ENCODE peak calls at places on chromosomes 4 and X, in ten cellular contexts. One of them, this sample, is unnamed.

GRCh38 chrX:110569506-110569905 is 210.9 kb downstream of the RTL9 start:
- DNase-seq in heart left ventricle: no peak
- DNase-seq in cardiac fibroblast: peak
- DNase-seq in astrocyte of the spinal cord: peak
- DNase-seq in stimulated activated CD8-positive, alpha-beta memory T cell treated with anti-CD3 and anti-CD28 coated beads, Interleukin-2, amount 100 ng/mL, for 1 hour: no peak
- DNase-seq in right lobe of liver: no peak
- DNase-seq in T-helper 17 cell: no peak
- DNase-seq in HFFc6: peak
- DNase-seq in AG09319: no peak
- DNase-seq in M059J: peak
- DNase-seq in this sample: no peak

GRCh38 chrX:144333429-144333828 is 449.6 kb downstream of the UBE2NL start:
- DNase-seq in AG09319: no peak
- DNase-seq in HFFc6: no peak
- DNase-seq in T-helper 17 cell: no peak
- DNase-seq in astrocyte of the spinal cord: no peak
- DNase-seq in heart left ventricle: no peak
- DNase-seq in cardiac fibroblast: no peak
- DNase-seq in right lobe of liver: no peak
- DNase-seq in stimulated activated CD8-positive, alpha-beta memory T cell treated with anti-CD3 and anti-CD28 coated beads, Interleukin-2, amount 100 ng/mL, for 1 hour: no peak
- DNase-seq in M059J: no peak
- DNase-seq in this sample: no peak

GRCh38 chr4:37383579-37384229 is 139.2 kb downstream of the NWD2 start:
- DNase-seq in HFFc6: peak
- DNase-seq in right lobe of liver: no peak
- DNase-seq in astrocyte of the spinal cord: peak
- DNase-seq in AG09319: no peak
- DNase-seq in T-helper 17 cell: no peak
- DNase-seq in cardiac fibroblast: peak
- DNase-seq in stimulated activated CD8-positive, alpha-beta memory T cell treated with anti-CD3 and anti-CD28 coated beads, Interleukin-2, amount 100 ng/mL, for 1 hour: no peak
- DNase-seq in M059J: peak
- DNase-seq in heart left ventricle: no peak
- DNase-seq in this sample: peak

GRCh38 chrX:69312141-69312670 is 147.0 kb upstream of the PJA1 start:
- DNase-seq in HFFc6: no peak
- DNase-seq in M059J: no peak
- DNase-seq in T-helper 17 cell: no peak
- DNase-seq in right lobe of liver: no peak
- DNase-seq in AG09319: no peak
- DNase-seq in heart left ventricle: no peak
- DNase-seq in stimulated activated CD8-positive, alpha-beta memory T cell treated with anti-CD3 and anti-CD28 coated beads, Interleukin-2, amount 100 ng/mL, for 1 hour: no peak
- DNase-seq in cardiac fibroblast: no peak
- DNase-seq in astrocyte of the spinal cord: no peak
- DNase-seq in this sample: no peak

GRCh38 chr4:84644087-84644486 is 61.2 kb downstream of the CDS1 start:
- DNase-seq in M059J: no peak
- DNase-seq in T-helper 17 cell: no peak
- DNase-seq in cardiac fibroblast: no peak
- DNase-seq in AG09319: no peak
- DNase-seq in astrocyte of the spinal cord: no peak
- DNase-seq in right lobe of liver: no peak
- DNase-seq in stimulated activated CD8-positive, alpha-beta memory T cell treated with anti-CD3 and anti-CD28 coated beads, Interleukin-2, amount 100 ng/mL, for 1 hour: no peak
- DNase-seq in HFFc6: no peak
- DNase-seq in heart left ventricle: no peak
- DNase-seq in this sample: no peak

GRCh38 chrX:129980540-129981206 is 1.8 kb upstream of the BCORL1 start:
- DNase-seq in M059J: peak
- DNase-seq in AG09319: no peak
- DNase-seq in stimulated activated CD8-positive, alpha-beta memory T cell treated with anti-CD3 and anti-CD28 coated beads, Interleukin-2, amount 100 ng/mL, for 1 hour: no peak
- DNase-seq in T-helper 17 cell: no peak
- DNase-seq in cardiac fibroblast: no peak
- DNase-seq in heart left ventricle: peak
- DNase-seq in astrocyte of the spinal cord: no peak
- DNase-seq in right lobe of liver: peak
- DNase-seq in HFFc6: no peak
- DNase-seq in this sample: no peak

GRCh38 chrX:47568656-47569295 is 7.8 kb downstream of the ARAF start:
- DNase-seq in AG09319: no peak
- DNase-seq in cardiac fibroblast: no peak
- DNase-seq in HFFc6: no peak
- DNase-seq in right lobe of liver: no peak
- DNase-seq in stimulated activated CD8-positive, alpha-beta memory T cell treated with anti-CD3 and anti-CD28 coated beads, Interleukin-2, amount 100 ng/mL, for 1 hour: no peak
- DNase-seq in heart left ventricle: no peak
- DNase-seq in T-helper 17 cell: peak
- DNase-seq in astrocyte of the spinal cord: no peak
- DNase-seq in M059J: peak
- DNase-seq in this sample: no peak

GRCh38 chrX:8345473-8345872 is 119.2 kb upstream of the VCX3B start:
- DNase-seq in M059J: peak
- DNase-seq in HFFc6: no peak
- DNase-seq in stimulated activated CD8-positive, alpha-beta memory T cell treated with anti-CD3 and anti-CD28 coated beads, Interleukin-2, amount 100 ng/mL, for 1 hour: no peak
- DNase-seq in T-helper 17 cell: no peak
- DNase-seq in cardiac fibroblast: no peak
- DNase-seq in AG09319: no peak
- DNase-seq in heart left ventricle: no peak
- DNase-seq in astrocyte of the spinal cord: peak
- DNase-seq in right lobe of liver: no peak
- DNase-seq in this sample: no peak

GRCh38 chr4:185778307-185778706 is 33.7 kb downstream of the SORBS2 start:
- DNase-seq in HFFc6: no peak
- DNase-seq in T-helper 17 cell: no peak
- DNase-seq in AG09319: no peak
- DNase-seq in stimulated activated CD8-positive, alpha-beta memory T cell treated with anti-CD3 and anti-CD28 coated beads, Interleukin-2, amount 100 ng/mL, for 1 hour: no peak
- DNase-seq in right lobe of liver: no peak
- DNase-seq in astrocyte of the spinal cord: no peak
- DNase-seq in M059J: peak
- DNase-seq in cardiac fibroblast: no peak
- DNase-seq in heart left ventricle: no peak
- DNase-seq in this sample: no peak

GRCh38 chrX:154123241-154124219 is 20.5 kb upstream of the OPN1LW start:
- DNase-seq in heart left ventricle: peak
- DNase-seq in right lobe of liver: peak
- DNase-seq in HFFc6: no peak
- DNase-seq in stimulated activated CD8-positive, alpha-beta memory T cell treated with anti-CD3 and anti-CD28 coated beads, Interleukin-2, amount 100 ng/mL, for 1 hour: no peak
- DNase-seq in T-helper 17 cell: no peak
- DNase-seq in AG09319: no peak
- DNase-seq in astrocyte of the spinal cord: no peak
- DNase-seq in M059J: peak
- DNase-seq in cardiac fibroblast: no peak
- DNase-seq in this sample: no peak

GRCh38 chr4:24745172-24745895 is 50.0 kb upstream of the SOD3 start:
- DNase-seq in stimulated activated CD8-positive, alpha-beta memory T cell treated with anti-CD3 and anti-CD28 coated beads, Interleukin-2, amount 100 ng/mL, for 1 hour: no peak
- DNase-seq in astrocyte of the spinal cord: no peak
- DNase-seq in HFFc6: peak
- DNase-seq in AG09319: no peak
- DNase-seq in cardiac fibroblast: no peak
- DNase-seq in T-helper 17 cell: no peak
- DNase-seq in heart left ventricle: no peak
- DNase-seq in M059J: peak
- DNase-seq in right lobe of liver: no peak
- DNase-seq in this sample: no peak

GRCh38 chr4:78482281-78482680 is 69.3 kb upstream of the ANXA3 start:
- DNase-seq in HFFc6: peak
- DNase-seq in AG09319: no peak
- DNase-seq in right lobe of liver: no peak
- DNase-seq in M059J: peak
- DNase-seq in stimulated activated CD8-positive, alpha-beta memory T cell treated with anti-CD3 and anti-CD28 coated beads, Interleukin-2, amount 100 ng/mL, for 1 hour: no peak
- DNase-seq in T-helper 17 cell: no peak
- DNase-seq in cardiac fibroblast: no peak
- DNase-seq in astrocyte of the spinal cord: no peak
- DNase-seq in heart left ventricle: no peak
- DNase-seq in this sample: no peak

GRCh38 chr4:169070895-169071218 is 60.8 kb upstream of the CBR4 start:
- DNase-seq in HFFc6: no peak
- DNase-seq in cardiac fibroblast: peak
- DNase-seq in stimulated activated CD8-positive, alpha-beta memory T cell treated with anti-CD3 and anti-CD28 coated beads, Interleukin-2, amount 100 ng/mL, for 1 hour: no peak
- DNase-seq in right lobe of liver: peak
- DNase-seq in heart left ventricle: no peak
- DNase-seq in astrocyte of the spinal cord: no peak
- DNase-seq in M059J: peak
- DNase-seq in AG09319: no peak
- DNase-seq in T-helper 17 cell: no peak
- DNase-seq in this sample: peak

GRCh38 chrX:107482046-107482445 is 32.6 kb downstream of the FRMPD3 start:
- DNase-seq in HFFc6: no peak
- DNase-seq in stimulated activated CD8-positive, alpha-beta memory T cell treated with anti-CD3 and anti-CD28 coated beads, Interleukin-2, amount 100 ng/mL, for 1 hour: no peak
- DNase-seq in T-helper 17 cell: no peak
- DNase-seq in heart left ventricle: no peak
- DNase-seq in astrocyte of the spinal cord: no peak
- DNase-seq in right lobe of liver: no peak
- DNase-seq in cardiac fibroblast: no peak
- DNase-seq in AG09319: no peak
- DNase-seq in M059J: no peak
- DNase-seq in this sample: no peak

GRCh38 chrX:97685753-97686152 is 802.0 kb downstream of the RPA4 start:
- DNase-seq in heart left ventricle: no peak
- DNase-seq in astrocyte of the spinal cord: peak
- DNase-seq in stimulated activated CD8-positive, alpha-beta memory T cell treated with anti-CD3 and anti-CD28 coated beads, Interleukin-2, amount 100 ng/mL, for 1 hour: no peak
- DNase-seq in cardiac fibroblast: peak
- DNase-seq in right lobe of liver: peak
- DNase-seq in M059J: peak
- DNase-seq in AG09319: no peak
- DNase-seq in T-helper 17 cell: no peak
- DNase-seq in HFFc6: peak
- DNase-seq in this sample: peak

GRCh38 chr4:81466841-81467671 is 4.7 kb downstream of the RASGEF1B start:
- DNase-seq in right lobe of liver: no peak
- DNase-seq in AG09319: peak
- DNase-seq in M059J: peak
- DNase-seq in astrocyte of the spinal cord: peak
- DNase-seq in stimulated activated CD8-positive, alpha-beta memory T cell treated with anti-CD3 and anti-CD28 coated beads, Interleukin-2, amount 100 ng/mL, for 1 hour: peak
- DNase-seq in heart left ventricle: peak
- DNase-seq in cardiac fibroblast: peak
- DNase-seq in HFFc6: peak
- DNase-seq in T-helper 17 cell: peak
- DNase-seq in this sample: peak

GRCh38 chr4:173325007-173325736 is 9.0 kb downstream of the HMGB2 start:
- DNase-seq in right lobe of liver: no peak
- DNase-seq in astrocyte of the spinal cord: no peak
- DNase-seq in AG09319: no peak
- DNase-seq in stimulated activated CD8-positive, alpha-beta memory T cell treated with anti-CD3 and anti-CD28 coated beads, Interleukin-2, amount 100 ng/mL, for 1 hour: no peak
- DNase-seq in HFFc6: no peak
- DNase-seq in M059J: no peak
- DNase-seq in heart left ventricle: no peak
- DNase-seq in T-helper 17 cell: no peak
- DNase-seq in cardiac fibroblast: no peak
- DNase-seq in this sample: no peak

GRCh38 chrX:110162867-110163266 is 155.0 kb downstream of the AMMECR1 start:
- DNase-seq in T-helper 17 cell: no peak
- DNase-seq in M059J: no peak
- DNase-seq in heart left ventricle: no peak
- DNase-seq in astrocyte of the spinal cord: no peak
- DNase-seq in stimulated activated CD8-positive, alpha-beta memory T cell treated with anti-CD3 and anti-CD28 coated beads, Interleukin-2, amount 100 ng/mL, for 1 hour: no peak
- DNase-seq in right lobe of liver: no peak
- DNase-seq in HFFc6: no peak
- DNase-seq in cardiac fibroblast: no peak
- DNase-seq in AG09319: no peak
- DNase-seq in this sample: no peak

GRCh38 chrX:149898554-149898953 is 17.6 kb downstream of the MAGEA8 start:
- DNase-seq in heart left ventricle: no peak
- DNase-seq in stimulated activated CD8-positive, alpha-beta memory T cell treated with anti-CD3 and anti-CD28 coated beads, Interleukin-2, amount 100 ng/mL, for 1 hour: no peak
- DNase-seq in AG09319: no peak
- DNase-seq in astrocyte of the spinal cord: no peak
- DNase-seq in T-helper 17 cell: no peak
- DNase-seq in HFFc6: no peak
- DNase-seq in right lobe of liver: no peak
- DNase-seq in cardiac fibroblast: no peak
- DNase-seq in M059J: no peak
- DNase-seq in this sample: no peak

GRCh38 chr4:166421556-166422156 is 548.6 kb downstream of the TLL1 start:
- DNase-seq in M059J: peak
- DNase-seq in stimulated activated CD8-positive, alpha-beta memory T cell treated with anti-CD3 and anti-CD28 coated beads, Interleukin-2, amount 100 ng/mL, for 1 hour: no peak
- DNase-seq in T-helper 17 cell: no peak
- DNase-seq in astrocyte of the spinal cord: peak
- DNase-seq in right lobe of liver: no peak
- DNase-seq in heart left ventricle: no peak
- DNase-seq in cardiac fibroblast: peak
- DNase-seq in AG09319: no peak
- DNase-seq in HFFc6: peak
- DNase-seq in this sample: no peak

GRCh38 chrX:153780678-153781427 is at the start of gene SRPK3:
- DNase-seq in HFFc6: no peak
- DNase-seq in M059J: peak
- DNase-seq in T-helper 17 cell: no peak
- DNase-seq in astrocyte of the spinal cord: peak
- DNase-seq in stimulated activated CD8-positive, alpha-beta memory T cell treated with anti-CD3 and anti-CD28 coated beads, Interleukin-2, amount 100 ng/mL, for 1 hour: no peak
- DNase-seq in heart left ventricle: peak
- DNase-seq in right lobe of liver: no peak
- DNase-seq in AG09319: no peak
- DNase-seq in cardiac fibroblast: no peak
- DNase-seq in this sample: no peak

GRCh38 chr4:128802680-128803628 is 6.5 kb upstream of the JADE1 start:
- DNase-seq in AG09319: no peak
- DNase-seq in M059J: no peak
- DNase-seq in HFFc6: no peak
- DNase-seq in right lobe of liver: no peak
- DNase-seq in astrocyte of the spinal cord: no peak
- DNase-seq in heart left ventricle: no peak
- DNase-seq in stimulated activated CD8-positive, alpha-beta memory T cell treated with anti-CD3 and anti-CD28 coated beads, Interleukin-2, amount 100 ng/mL, for 1 hour: no peak
- DNase-seq in T-helper 17 cell: no peak
- DNase-seq in cardiac fibroblast: no peak
- DNase-seq in this sample: no peak

GRCh38 chrX:97050413-97050812 is 166.7 kb downstream of the RPA4 start:
- DNase-seq in HFFc6: no peak
- DNase-seq in astrocyte of the spinal cord: peak
- DNase-seq in M059J: no peak
- DNase-seq in cardiac fibroblast: no peak
- DNase-seq in T-helper 17 cell: no peak
- DNase-seq in heart left ventricle: no peak
- DNase-seq in AG09319: no peak
- DNase-seq in stimulated activated CD8-positive, alpha-beta memory T cell treated with anti-CD3 and anti-CD28 coated beads, Interleukin-2, amount 100 ng/mL, for 1 hour: no peak
- DNase-seq in right lobe of liver: no peak
- DNase-seq in this sample: no peak